ENCODE peak calls at places on chromosomes 1 and 21, in nine cellular contexts. One of them, this sample, is unnamed.

GRCh38 chr1:167301355-167301754 is 80.7 kb downstream of the POU2F1 start:
- DNase-seq in psoas muscle: no peak
- DNase-seq in HCT116: no peak
- DNase-seq in heart right ventricle: no peak
- DNase-seq in GM23248: no peak
- DNase-seq in right lobe of liver: no peak
- DNase-seq in RWPE1: no peak
- DNase-seq in WERI-Rb-1: no peak
- DNase-seq in prostate gland: no peak
- DNase-seq in this sample: no peak

GRCh38 chr1:151693057-151693651 is 23.4 kb downstream of the CELF3 start:
- DNase-seq in psoas muscle: no peak
- DNase-seq in right lobe of liver: no peak
- DNase-seq in prostate gland: no peak
- DNase-seq in WERI-Rb-1: peak; percentile 60
- DNase-seq in RWPE1: peak; percentile 35
- DNase-seq in GM23248: peak; percentile 65
- DNase-seq in heart right ventricle: no peak
- DNase-seq in HCT116: peak; percentile 23
- DNase-seq in this sample: no peak

GRCh38 chr1:111879086-111879485 is 110.4 kb downstream of the KCND3 start:
- DNase-seq in heart right ventricle: no peak
- DNase-seq in RWPE1: no peak
- DNase-seq in WERI-Rb-1: no peak
- DNase-seq in GM23248: no peak
- DNase-seq in right lobe of liver: no peak
- DNase-seq in prostate gland: no peak
- DNase-seq in HCT116: no peak
- DNase-seq in psoas muscle: no peak
- DNase-seq in this sample: no peak

GRCh38 chr1:155127105-155127671 is 488 bp upstream of the EFNA1 start:
- DNase-seq in psoas muscle: peak; percentile 42
- DNase-seq in WERI-Rb-1: peak; percentile 52
- DNase-seq in prostate gland: peak; percentile 93
- DNase-seq in RWPE1: no peak
- DNase-seq in right lobe of liver: peak; percentile 92
- DNase-seq in HCT116: no peak
- DNase-seq in heart right ventricle: peak; percentile 41
- DNase-seq in GM23248: peak; percentile 50
- DNase-seq in this sample: peak; percentile 93

GRCh38 chr1:63732666-63733065 is 41.2 kb upstream of the ROR1 start:
- DNase-seq in heart right ventricle: no peak
- DNase-seq in HCT116: no peak
- DNase-seq in prostate gland: no peak
- DNase-seq in right lobe of liver: no peak
- DNase-seq in GM23248: peak; percentile 67
- DNase-seq in psoas muscle: no peak
- DNase-seq in WERI-Rb-1: no peak
- DNase-seq in RWPE1: no peak
- DNase-seq in this sample: no peak

GRCh38 chr1:214718724-214719123 is 115.7 kb downstream of the CENPF start:
- DNase-seq in right lobe of liver: no peak
- DNase-seq in heart right ventricle: no peak
- DNase-seq in WERI-Rb-1: no peak
- DNase-seq in psoas muscle: no peak
- DNase-seq in RWPE1: peak; percentile 26
- DNase-seq in HCT116: no peak
- DNase-seq in prostate gland: no peak
- DNase-seq in GM23248: peak; percentile 18
- DNase-seq in this sample: no peak

GRCh38 chr1:119285482-119285881 is 83.1 kb upstream of the HAO2 start:
- DNase-seq in prostate gland: no peak
- DNase-seq in heart right ventricle: no peak
- DNase-seq in psoas muscle: no peak
- DNase-seq in right lobe of liver: no peak
- DNase-seq in HCT116: no peak
- DNase-seq in WERI-Rb-1: peak; percentile 59
- DNase-seq in RWPE1: peak; percentile 33
- DNase-seq in GM23248: peak; percentile 91
- DNase-seq in this sample: no peak

GRCh38 chr1:216742625-216743024 is 19.4 kb upstream of the ESRRG start:
- DNase-seq in RWPE1: no peak
- DNase-seq in prostate gland: no peak
- DNase-seq in right lobe of liver: no peak
- DNase-seq in GM23248: peak; percentile 17
- DNase-seq in WERI-Rb-1: no peak
- DNase-seq in psoas muscle: no peak
- DNase-seq in HCT116: no peak
- DNase-seq in heart right ventricle: no peak
- DNase-seq in this sample: no peak

GRCh38 chr1:228842094-228842775 is 107.0 kb downstream of the RHOU start:
- DNase-seq in psoas muscle: peak; percentile 51
- DNase-seq in prostate gland: no peak
- DNase-seq in GM23248: peak; percentile 85
- DNase-seq in heart right ventricle: peak; percentile 20
- DNase-seq in right lobe of liver: no peak
- DNase-seq in WERI-Rb-1: no peak
- DNase-seq in HCT116: peak; percentile 42
- DNase-seq in RWPE1: peak; percentile 70
- DNase-seq in this sample: peak; percentile 83

GRCh38 chr1:44842763-44843655 is at the start of gene PTCH2:
- DNase-seq in WERI-Rb-1: peak; percentile 84
- DNase-seq in prostate gland: peak; percentile 51
- DNase-seq in GM23248: peak; percentile 77
- DNase-seq in HCT116: no peak
- DNase-seq in right lobe of liver: no peak
- DNase-seq in heart right ventricle: peak; percentile 72
- DNase-seq in psoas muscle: peak; percentile 68
- DNase-seq in RWPE1: peak; percentile 35
- DNase-seq in this sample: peak; percentile 93

GRCh38 chr21:15139881-15140280 is 75.1 kb upstream of the NRIP1 start:
- DNase-seq in psoas muscle: no peak
- DNase-seq in right lobe of liver: no peak
- DNase-seq in RWPE1: no peak
- DNase-seq in WERI-Rb-1: no peak
- DNase-seq in prostate gland: no peak
- DNase-seq in GM23248: no peak
- DNase-seq in heart right ventricle: no peak
- DNase-seq in HCT116: no peak
- DNase-seq in this sample: no peak

GRCh38 chr1:173099166-173099565 is 48.4 kb upstream of the TNFSF18 start:
- DNase-seq in psoas muscle: no peak
- DNase-seq in RWPE1: no peak
- DNase-seq in GM23248: no peak
- DNase-seq in prostate gland: no peak
- DNase-seq in right lobe of liver: no peak
- DNase-seq in WERI-Rb-1: no peak
- DNase-seq in HCT116: no peak
- DNase-seq in heart right ventricle: no peak
- DNase-seq in this sample: no peak

GRCh38 chr1:238777551-238777950 is 608.8 kb upstream of the CHRM3 start:
- DNase-seq in RWPE1: no peak
- DNase-seq in heart right ventricle: no peak
- DNase-seq in psoas muscle: no peak
- DNase-seq in GM23248: peak; percentile 4
- DNase-seq in HCT116: no peak
- DNase-seq in prostate gland: no peak
- DNase-seq in WERI-Rb-1: no peak
- DNase-seq in right lobe of liver: no peak
- DNase-seq in this sample: no peak

GRCh38 chr1:179612361-179612760 is 20.7 kb downstream of the TDRD5 start:
- DNase-seq in RWPE1: no peak
- DNase-seq in psoas muscle: no peak
- DNase-seq in GM23248: no peak
- DNase-seq in right lobe of liver: no peak
- DNase-seq in WERI-Rb-1: peak; percentile 25
- DNase-seq in heart right ventricle: no peak
- DNase-seq in prostate gland: no peak
- DNase-seq in HCT116: no peak
- DNase-seq in this sample: no peak

GRCh38 chr1:212520746-212521145 is 87.8 kb upstream of the ATF3 start:
- DNase-seq in psoas muscle: no peak
- DNase-seq in WERI-Rb-1: peak; percentile 59
- DNase-seq in prostate gland: no peak
- DNase-seq in RWPE1: no peak
- DNase-seq in right lobe of liver: no peak
- DNase-seq in GM23248: no peak
- DNase-seq in heart right ventricle: no peak
- DNase-seq in HCT116: no peak
- DNase-seq in this sample: no peak

GRCh38 chr1:6116137-6116536 is 64.0 kb downstream of the CHD5 start:
- DNase-seq in heart right ventricle: no peak
- DNase-seq in prostate gland: no peak
- DNase-seq in HCT116: no peak
- DNase-seq in right lobe of liver: no peak
- DNase-seq in GM23248: peak; percentile 40
- DNase-seq in psoas muscle: no peak
- DNase-seq in WERI-Rb-1: no peak
- DNase-seq in RWPE1: no peak
- DNase-seq in this sample: no peak

GRCh38 chr1:154499446-154499845 is 2.6 kb upstream of the TDRD10 start:
- DNase-seq in GM23248: no peak
- DNase-seq in heart right ventricle: no peak
- DNase-seq in psoas muscle: no peak
- DNase-seq in RWPE1: no peak
- DNase-seq in right lobe of liver: no peak
- DNase-seq in HCT116: no peak
- DNase-seq in prostate gland: no peak
- DNase-seq in WERI-Rb-1: no peak
- DNase-seq in this sample: no peak

GRCh38 chr1:4113897-4114296 is 213.8 kb upstream of the C1orf174 start:
- DNase-seq in GM23248: no peak
- DNase-seq in HCT116: no peak
- DNase-seq in right lobe of liver: no peak
- DNase-seq in prostate gland: no peak
- DNase-seq in psoas muscle: no peak
- DNase-seq in RWPE1: no peak
- DNase-seq in WERI-Rb-1: no peak
- DNase-seq in heart right ventricle: no peak
- DNase-seq in this sample: no peak
- H3K27ac ChIP-seq in GM23248: no peak overlapping the region
- H3K27ac ChIP-seq in HCT116: no peak overlapping the region
- H3K27ac ChIP-seq in right lobe of liver: no peak overlapping the region
- H3K27ac ChIP-seq in prostate gland: no peak overlapping the region
- H3K27ac ChIP-seq in psoas muscle: no peak overlapping the region
- H3K27ac ChIP-seq in RWPE1: no peak overlapping the region
- H3K27ac ChIP-seq in WERI-Rb-1: no peak overlapping the region
- H3K27ac ChIP-seq in heart right ventricle: no peak overlapping the region
- H3K27ac ChIP-seq in this sample: no peak overlapping the region

DNA sequence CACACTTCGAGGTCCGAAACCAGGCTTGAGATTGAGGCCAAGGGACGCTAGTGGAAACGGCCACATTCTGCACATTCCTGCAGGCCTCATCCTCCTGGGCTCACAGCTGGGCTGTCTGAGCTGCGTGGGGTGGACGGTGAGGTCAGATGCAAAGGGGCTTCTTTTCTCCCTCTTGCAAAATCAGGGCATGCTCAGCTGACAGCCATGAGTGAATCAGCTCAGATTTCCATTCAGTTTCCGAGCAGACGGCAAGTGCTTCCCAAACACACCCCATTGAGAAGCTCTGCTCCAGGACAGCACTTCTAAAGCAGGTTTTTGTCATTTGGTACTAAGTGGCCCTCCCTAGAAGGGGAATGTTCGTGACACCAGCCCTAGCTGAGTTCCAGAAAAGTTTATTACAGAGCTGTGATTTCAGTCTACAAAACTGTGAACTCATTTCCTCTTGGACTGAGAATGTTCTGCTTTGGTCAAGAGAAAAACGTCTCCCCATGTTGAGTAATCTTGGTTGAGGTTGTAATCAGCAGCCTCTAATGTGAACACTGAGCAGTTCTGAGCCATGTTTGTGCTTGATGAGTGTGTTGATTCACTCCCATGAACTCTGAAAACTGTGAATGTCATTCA is 10.0 kb downstream of the PDPN start:
- DNase-seq in GM23248: peak; percentile 92
- DNase-seq in heart right ventricle: no peak
- DNase-seq in HCT116: no peak
- DNase-seq in right lobe of liver: no peak
- DNase-seq in psoas muscle: peak; percentile 80
- DNase-seq in WERI-Rb-1: no peak
- DNase-seq in prostate gland: no peak
- DNase-seq in RWPE1: no peak
- DNase-seq in this sample: peak; percentile 72
- H3K27ac ChIP-seq in GM23248: peak overlapping the region; percentile 91
- H3K27ac ChIP-seq in heart right ventricle: peak overlapping the region; percentile 83
- H3K27ac ChIP-seq in HCT116: no peak overlapping the region
- H3K27ac ChIP-seq in right lobe of liver: no peak overlapping the region
- H3K27ac ChIP-seq in psoas muscle: peak overlapping the region; percentile 77
- H3K27ac ChIP-seq in WERI-Rb-1: no peak overlapping the region
- H3K27ac ChIP-seq in prostate gland: peak overlapping the region; percentile 33
- H3K27ac ChIP-seq in RWPE1: peak overlapping the region; percentile 95
- H3K27ac ChIP-seq in this sample: no peak overlapping the region

DNA sequence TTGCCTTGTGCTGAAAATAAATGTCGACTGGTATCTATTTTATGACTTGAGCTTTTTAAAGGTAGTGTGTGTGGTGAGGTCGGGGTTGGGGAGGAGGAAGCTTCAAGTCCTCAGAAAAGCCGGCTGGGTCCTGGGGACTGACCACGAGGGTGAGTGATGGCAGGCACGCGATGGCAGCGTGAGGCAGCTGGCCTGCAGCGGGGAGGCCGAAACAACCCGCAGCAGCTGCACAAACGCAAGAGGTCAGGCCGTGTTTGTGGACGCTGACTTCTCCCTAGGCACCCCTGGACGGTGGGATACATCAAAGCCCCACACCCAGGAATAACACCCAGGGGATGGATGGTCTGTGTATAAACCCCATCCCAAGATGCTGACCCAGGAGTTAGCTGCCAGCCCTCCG is 51.4 kb downstream of the ZBTB18 start:
- DNase-seq in psoas muscle: no peak
- DNase-seq in GM23248: no peak
- DNase-seq in prostate gland: no peak
- DNase-seq in WERI-Rb-1: no peak
- DNase-seq in RWPE1: no peak
- DNase-seq in right lobe of liver: no peak
- DNase-seq in heart right ventricle: no peak
- DNase-seq in HCT116: no peak
- DNase-seq in this sample: no peak
- H3K27ac ChIP-seq in psoas muscle: no peak overlapping the region
- H3K27ac ChIP-seq in GM23248: no peak overlapping the region
- H3K27ac ChIP-seq in prostate gland: no peak overlapping the region
- H3K27ac ChIP-seq in WERI-Rb-1: no peak overlapping the region
- H3K27ac ChIP-seq in RWPE1: no peak overlapping the region
- H3K27ac ChIP-seq in right lobe of liver: no peak overlapping the region
- H3K27ac ChIP-seq in heart right ventricle: no peak overlapping the region
- H3K27ac ChIP-seq in HCT116: no peak overlapping the region
- H3K27ac ChIP-seq in this sample: no peak overlapping the region

DNA sequence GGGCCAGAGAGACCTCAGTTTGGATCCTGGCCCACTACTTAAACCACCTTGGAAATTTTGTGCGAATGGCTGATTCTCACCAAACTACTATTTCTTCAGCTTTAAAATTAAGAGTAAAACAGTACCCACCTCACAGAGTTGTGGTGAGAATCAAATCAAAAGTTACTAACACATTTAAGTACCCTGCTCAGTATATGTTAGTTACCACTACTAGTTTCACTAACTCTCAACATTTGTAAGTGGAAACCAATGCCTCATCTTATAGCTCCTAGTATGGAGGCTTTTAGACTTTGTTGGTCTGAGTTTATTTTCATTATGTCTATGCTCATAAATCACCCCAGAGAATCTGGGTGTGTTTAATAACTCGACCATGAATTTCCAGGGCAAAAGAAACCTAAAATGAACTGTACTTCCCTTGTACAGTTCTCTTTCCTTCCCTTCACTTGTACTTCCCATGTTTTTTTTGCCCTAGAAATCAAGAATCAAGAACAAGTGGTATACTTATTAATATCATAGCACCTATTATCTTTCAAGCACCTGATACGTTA is 11.6 kb upstream of the SERBP1 start:
- DNase-seq in prostate gland: no peak
- DNase-seq in WERI-Rb-1: no peak
- DNase-seq in right lobe of liver: no peak
- DNase-seq in heart right ventricle: no peak
- DNase-seq in RWPE1: no peak
- DNase-seq in GM23248: no peak
- DNase-seq in psoas muscle: no peak
- DNase-seq in HCT116: no peak
- DNase-seq in this sample: no peak
- H3K27ac ChIP-seq in prostate gland: no peak overlapping the region
- H3K27ac ChIP-seq in WERI-Rb-1: peak overlapping the region; percentile 11
- H3K27ac ChIP-seq in right lobe of liver: no peak overlapping the region
- H3K27ac ChIP-seq in heart right ventricle: no peak overlapping the region
- H3K27ac ChIP-seq in RWPE1: no peak overlapping the region
- H3K27ac ChIP-seq in GM23248: no peak overlapping the region
- H3K27ac ChIP-seq in psoas muscle: no peak overlapping the region
- H3K27ac ChIP-seq in HCT116: no peak overlapping the region
- H3K27ac ChIP-seq in this sample: no peak overlapping the region